ENCODE peak calls at places on chromosomes 5 and 9, in seven cellular contexts. One of them, this sample, is unnamed.

GRCh38 chr5:162227075-162227474 is 159.5 kb downstream of the GABRG2 start:
- DNase-seq in IMR-90: no peak
- DNase-seq in Right ventricle myocardium superior: no peak
- DNase-seq in stimulated activated CD4-positive, alpha-beta T cell treated with anti-CD3 and anti-CD28 coated beads, Interleukin-2, amount 100 ng/mL, for 48 hours: no peak
- DNase-seq in ovary: no peak
- DNase-seq in anterior cingulate cortex: no peak
- DNase-seq in cardiac fibroblast: no peak
- DNase-seq in this sample: no peak

GRCh38 chr9:131593255-131593820 is 48.0 kb downstream of the PRRT1B start:
- DNase-seq in cardiac fibroblast: no peak
- DNase-seq in ovary: no peak
- DNase-seq in Right ventricle myocardium superior: no peak
- DNase-seq in anterior cingulate cortex: peak
- DNase-seq in stimulated activated CD4-positive, alpha-beta T cell treated with anti-CD3 and anti-CD28 coated beads, Interleukin-2, amount 100 ng/mL, for 48 hours: no peak
- DNase-seq in IMR-90: peak
- DNase-seq in this sample: no peak

GRCh38 chr5:107777161-107777740 is 106.5 kb upstream of the EFNA5 start:
- DNase-seq in Right ventricle myocardium superior: no peak
- DNase-seq in cardiac fibroblast: no peak
- DNase-seq in ovary: no peak
- DNase-seq in IMR-90: no peak
- DNase-seq in anterior cingulate cortex: no peak
- DNase-seq in stimulated activated CD4-positive, alpha-beta T cell treated with anti-CD3 and anti-CD28 coated beads, Interleukin-2, amount 100 ng/mL, for 48 hours: no peak
- DNase-seq in this sample: no peak

GRCh38 chr9:126638571-126639132 is 24.9 kb downstream of the LMX1B start:
- DNase-seq in Right ventricle myocardium superior: no peak
- DNase-seq in cardiac fibroblast: no peak
- DNase-seq in anterior cingulate cortex: no peak
- DNase-seq in IMR-90: no peak
- DNase-seq in stimulated activated CD4-positive, alpha-beta T cell treated with anti-CD3 and anti-CD28 coated beads, Interleukin-2, amount 100 ng/mL, for 48 hours: no peak
- DNase-seq in ovary: no peak
- DNase-seq in this sample: no peak

GRCh38 chr9:124212381-124213050 is 45.2 kb upstream of the NEK6 start:
- DNase-seq in Right ventricle myocardium superior: no peak
- DNase-seq in anterior cingulate cortex: no peak
- DNase-seq in ovary: no peak
- DNase-seq in IMR-90: peak
- DNase-seq in stimulated activated CD4-positive, alpha-beta T cell treated with anti-CD3 and anti-CD28 coated beads, Interleukin-2, amount 100 ng/mL, for 48 hours: no peak
- DNase-seq in cardiac fibroblast: peak
- DNase-seq in this sample: no peak

GRCh38 chr5:96572864-96573512 is 89.2 kb upstream of the CAST start:
- DNase-seq in anterior cingulate cortex: no peak
- DNase-seq in ovary: no peak
- DNase-seq in Right ventricle myocardium superior: no peak
- DNase-seq in cardiac fibroblast: peak
- DNase-seq in IMR-90: peak
- DNase-seq in stimulated activated CD4-positive, alpha-beta T cell treated with anti-CD3 and anti-CD28 coated beads, Interleukin-2, amount 100 ng/mL, for 48 hours: no peak
- DNase-seq in this sample: no peak

GRCh38 chr9:108182270-108182669 is 673.5 kb downstream of the ACTL7B start:
- DNase-seq in anterior cingulate cortex: no peak
- DNase-seq in IMR-90: no peak
- DNase-seq in Right ventricle myocardium superior: no peak
- DNase-seq in ovary: no peak
- DNase-seq in cardiac fibroblast: no peak
- DNase-seq in stimulated activated CD4-positive, alpha-beta T cell treated with anti-CD3 and anti-CD28 coated beads, Interleukin-2, amount 100 ng/mL, for 48 hours: no peak
- DNase-seq in this sample: no peak

GRCh38 chr5:169474226-169474625 is 109.3 kb upstream of the SPDL1 start:
- DNase-seq in stimulated activated CD4-positive, alpha-beta T cell treated with anti-CD3 and anti-CD28 coated beads, Interleukin-2, amount 100 ng/mL, for 48 hours: no peak
- DNase-seq in IMR-90: no peak
- DNase-seq in anterior cingulate cortex: no peak
- DNase-seq in Right ventricle myocardium superior: no peak
- DNase-seq in cardiac fibroblast: no peak
- DNase-seq in ovary: no peak
- DNase-seq in this sample: no peak

GRCh38 chr5:109354761-109355160 is 55.0 kb downstream of the PJA2 start:
- DNase-seq in cardiac fibroblast: no peak
- DNase-seq in ovary: no peak
- DNase-seq in anterior cingulate cortex: no peak
- DNase-seq in stimulated activated CD4-positive, alpha-beta T cell treated with anti-CD3 and anti-CD28 coated beads, Interleukin-2, amount 100 ng/mL, for 48 hours: no peak
- DNase-seq in Right ventricle myocardium superior: no peak
- DNase-seq in IMR-90: no peak
- DNase-seq in this sample: no peak

GRCh38 chr5:3595102-3595961 is at the start of gene IRX1:
- DNase-seq in Right ventricle myocardium superior: no peak
- DNase-seq in IMR-90: no peak
- DNase-seq in anterior cingulate cortex: no peak
- DNase-seq in stimulated activated CD4-positive, alpha-beta T cell treated with anti-CD3 and anti-CD28 coated beads, Interleukin-2, amount 100 ng/mL, for 48 hours: no peak
- DNase-seq in ovary: no peak
- DNase-seq in cardiac fibroblast: no peak
- DNase-seq in this sample: no peak

GRCh38 chr9:83005963-83006362 is 57.0 kb downstream of the RASEF start:
- DNase-seq in stimulated activated CD4-positive, alpha-beta T cell treated with anti-CD3 and anti-CD28 coated beads, Interleukin-2, amount 100 ng/mL, for 48 hours: no peak
- DNase-seq in Right ventricle myocardium superior: no peak
- DNase-seq in IMR-90: no peak
- DNase-seq in anterior cingulate cortex: no peak
- DNase-seq in cardiac fibroblast: no peak
- DNase-seq in ovary: no peak
- DNase-seq in this sample: no peak

GRCh38 chr9:137301086-137301947 is 754 bp downstream of the NRARP start:
- DNase-seq in ovary: peak
- DNase-seq in anterior cingulate cortex: no peak
- DNase-seq in IMR-90: peak
- DNase-seq in Right ventricle myocardium superior: peak
- DNase-seq in cardiac fibroblast: peak
- DNase-seq in stimulated activated CD4-positive, alpha-beta T cell treated with anti-CD3 and anti-CD28 coated beads, Interleukin-2, amount 100 ng/mL, for 48 hours: no peak
- DNase-seq in this sample: peak

GRCh38 chr5:42720242-42720641 is 36.4 kb upstream of the CCDC152 start:
- DNase-seq in IMR-90: no peak
- DNase-seq in Right ventricle myocardium superior: no peak
- DNase-seq in cardiac fibroblast: no peak
- DNase-seq in ovary: no peak
- DNase-seq in anterior cingulate cortex: no peak
- DNase-seq in stimulated activated CD4-positive, alpha-beta T cell treated with anti-CD3 and anti-CD28 coated beads, Interleukin-2, amount 100 ng/mL, for 48 hours: no peak
- DNase-seq in this sample: no peak

GRCh38 chr5:37554938-37555337 is 175.8 kb downstream of the WDR70 start:
- DNase-seq in anterior cingulate cortex: no peak
- DNase-seq in ovary: no peak
- DNase-seq in IMR-90: no peak
- DNase-seq in cardiac fibroblast: peak
- DNase-seq in Right ventricle myocardium superior: no peak
- DNase-seq in stimulated activated CD4-positive, alpha-beta T cell treated with anti-CD3 and anti-CD28 coated beads, Interleukin-2, amount 100 ng/mL, for 48 hours: no peak
- DNase-seq in this sample: no peak

GRCh38 chr5:105836263-105836662 is 1834.5 kb downstream of the EFNA5 start:
- DNase-seq in ovary: no peak
- DNase-seq in Right ventricle myocardium superior: no peak
- DNase-seq in cardiac fibroblast: peak
- DNase-seq in IMR-90: peak
- DNase-seq in anterior cingulate cortex: no peak
- DNase-seq in stimulated activated CD4-positive, alpha-beta T cell treated with anti-CD3 and anti-CD28 coated beads, Interleukin-2, amount 100 ng/mL, for 48 hours: no peak
- DNase-seq in this sample: no peak

GRCh38 chr9:77779010-77779409 is 130.9 kb upstream of the GNA14 start:
- DNase-seq in anterior cingulate cortex: no peak
- DNase-seq in stimulated activated CD4-positive, alpha-beta T cell treated with anti-CD3 and anti-CD28 coated beads, Interleukin-2, amount 100 ng/mL, for 48 hours: no peak
- DNase-seq in IMR-90: no peak
- DNase-seq in Right ventricle myocardium superior: no peak
- DNase-seq in cardiac fibroblast: no peak
- DNase-seq in ovary: no peak
- DNase-seq in this sample: no peak

GRCh38 chr9:84343111-84343521 is 2.6 kb upstream of the SLC28A3 start:
- DNase-seq in IMR-90: peak
- DNase-seq in cardiac fibroblast: peak
- DNase-seq in ovary: no peak
- DNase-seq in stimulated activated CD4-positive, alpha-beta T cell treated with anti-CD3 and anti-CD28 coated beads, Interleukin-2, amount 100 ng/mL, for 48 hours: no peak
- DNase-seq in anterior cingulate cortex: no peak
- DNase-seq in Right ventricle myocardium superior: no peak
- DNase-seq in this sample: no peak